ENCODE peak calls at places on chromosomes 13 and 19, in four cellular contexts. T is tibial nerve, F is GM13976, W is retinal pigment epithelial cell. X is an unnamed sample.

GRCh38 chr19:33828266-33829075 is 31.8 kb downstream of the KCTD15 start:
- DNase-seq in T (no peak), F (no peak), W (no peak), X (no peak)

GRCh38 chr19:14006766-14007562 is 844 bp upstream of the RFX1 start:
- DNase-seq in F (no peak), W (no peak), T (no peak), X (no peak)

GRCh38 chr13:108154421-108154858 is 60.9 kb downstream of the LIG4 start:
- DNase-seq in W (peak), T (no peak), F (no peak), X (no peak)

GRCh38 chr13:25699056-25699455 is 327.3 kb downstream of the ATP8A2 start:
- DNase-seq in F (no peak), T (no peak), W (no peak), X (no peak)

GRCh38 chr13:111944171-111944583 is 122.8 kb upstream of the SOX1 start:
- DNase-seq in F (no peak), W (no peak), T (no peak), X (no peak)

GRCh38 chr19:1265611-1266115 is 3.5 kb upstream of the CIRBP start:
- DNase-seq in W (no peak), F (no peak), T (no peak), X (peak)

GRCh38 chr19:12720851-12721655 is 2.7 kb downstream of the TNPO2 start:
- DNase-seq in F (no peak), W (no peak), T (no peak), X (no peak)

GRCh38 chr19:19342086-19343015 is 21.7 kb downstream of the MAU2 start:
- DNase-seq in T (no peak), W (peak), F (peak), X (no peak)

GRCh38 chr19:2803486-2804155 is 16.0 kb upstream of the ZNF554 start:
- DNase-seq in W (no peak), T (no peak), F (no peak), X (no peak)

GRCh38 chr13:114089341-114089740 is 43.1 kb downstream of the RASA3 start:
- DNase-seq in F (no peak), W (no peak), T (no peak), X (peak)

GRCh38 chr13:62997038-62997619 is 1581.5 kb upstream of the PCDH20 start:
- DNase-seq in F (no peak), T (no peak), W (no peak), X (no peak)

DNA sequence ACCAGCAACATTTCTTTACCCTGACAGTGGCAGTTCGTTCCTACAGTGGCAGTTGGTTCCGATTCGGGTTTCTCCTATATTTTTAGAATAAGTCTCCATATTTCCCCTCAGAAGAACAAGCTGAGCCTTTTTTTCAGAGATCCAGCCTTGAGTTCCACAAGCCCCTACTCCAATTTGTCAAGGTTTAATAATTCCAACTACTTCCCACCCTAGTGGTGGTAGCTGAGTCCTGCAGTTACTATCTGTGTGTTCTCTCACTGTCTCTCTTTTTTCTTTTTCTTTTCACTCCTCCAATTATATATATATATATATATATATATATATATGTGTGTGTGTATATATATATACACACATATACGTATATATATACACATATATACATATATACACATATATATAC is 1347.3 kb downstream of the PCDH9 start:
- DNase-seq in T (no peak), W (no peak), F (no peak), X (no peak)
- TF ChIP-seq CTCF in T (no peak), W (peak), F (no peak), X (no peak)

GRCh38 chr19:38134538-38135149 is 89.4 kb downstream of the DPF1 start:
- DNase-seq in T (no peak), W (no peak), F (peak), X (no peak)
- TF ChIP-seq CTCF in T (peak), W (peak), F (peak), X (peak)

GRCh38 chr19:6127716-6128335 is 7.6 kb upstream of the ACSBG2 start:
- DNase-seq in F (no peak), T (no peak), W (no peak), X (no peak)

GRCh38 chr19:6125571-6125989 is 9.9 kb upstream of the ACSBG2 start:
- DNase-seq in T (no peak), F (peak), W (peak), X (peak)

DNA sequence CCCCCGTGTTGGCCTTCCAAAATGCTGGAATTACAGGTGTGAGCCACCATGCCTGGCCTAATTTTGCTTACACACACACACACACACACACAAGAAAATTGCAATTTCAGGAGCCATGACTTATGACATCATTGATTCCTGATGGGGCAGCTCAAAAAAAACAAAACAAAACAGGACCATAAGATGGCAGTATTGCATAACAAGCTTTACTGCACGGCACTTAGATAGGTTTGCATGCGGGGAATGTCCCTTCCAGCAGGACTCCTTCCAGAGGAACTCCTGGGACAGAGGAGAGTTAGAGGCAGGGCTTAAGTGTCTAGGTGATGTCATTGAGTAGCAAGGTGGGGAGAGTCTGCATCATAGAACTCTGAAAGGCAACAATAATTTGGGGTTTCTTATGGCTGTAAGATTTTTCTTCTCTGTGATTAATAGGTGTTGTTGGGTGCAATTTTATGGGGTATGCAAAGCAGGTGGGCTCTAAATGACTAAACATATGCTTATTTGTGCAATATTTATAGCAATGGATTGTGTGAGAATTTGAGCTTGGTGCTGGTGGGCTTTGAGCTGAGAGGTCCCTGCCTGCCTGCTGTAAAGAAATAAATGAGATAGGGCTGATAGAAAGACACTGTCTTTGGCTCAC is 9.0 kb upstream of the ACSBG2 start:
- DNase-seq in T (no peak), W (peak), F (peak), X (no peak)
- TF ChIP-seq CTCF in T (no peak), W (peak), F (peak), X (no peak)

GRCh38 chr13:79675931-79676658 is 195.1 kb downstream of the NDFIP2 start:
- DNase-seq in T (no peak), F (no peak), W (no peak), X (no peak)
- TF ChIP-seq CTCF in T (no peak), F (no peak), W (no peak), X (no peak)

DNA sequence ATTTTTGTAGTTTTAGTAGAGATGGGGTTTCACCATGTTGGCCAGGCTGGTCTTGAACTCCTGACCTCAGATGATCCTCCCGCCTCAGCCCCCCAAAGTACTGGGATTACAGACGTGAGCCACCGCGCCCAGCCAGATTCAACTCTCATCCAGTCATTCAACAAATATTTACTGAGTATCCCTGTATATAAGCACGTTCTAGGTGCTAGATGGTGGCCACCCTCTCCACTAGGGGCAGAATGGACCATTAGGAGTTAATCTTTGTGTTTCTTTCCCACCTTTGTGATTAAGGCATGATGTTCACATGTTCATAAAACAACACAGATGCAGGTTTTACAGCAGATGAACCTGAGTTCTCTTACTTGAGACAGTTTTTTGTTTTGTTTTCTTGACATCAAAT is 7.3 kb downstream of the SHKBP1 start:
- DNase-seq in T (no peak), W (no peak), F (no peak), X (no peak)
- TF ChIP-seq CTCF in T (no peak), W (peak), F (no peak), X (no peak)

DNA sequence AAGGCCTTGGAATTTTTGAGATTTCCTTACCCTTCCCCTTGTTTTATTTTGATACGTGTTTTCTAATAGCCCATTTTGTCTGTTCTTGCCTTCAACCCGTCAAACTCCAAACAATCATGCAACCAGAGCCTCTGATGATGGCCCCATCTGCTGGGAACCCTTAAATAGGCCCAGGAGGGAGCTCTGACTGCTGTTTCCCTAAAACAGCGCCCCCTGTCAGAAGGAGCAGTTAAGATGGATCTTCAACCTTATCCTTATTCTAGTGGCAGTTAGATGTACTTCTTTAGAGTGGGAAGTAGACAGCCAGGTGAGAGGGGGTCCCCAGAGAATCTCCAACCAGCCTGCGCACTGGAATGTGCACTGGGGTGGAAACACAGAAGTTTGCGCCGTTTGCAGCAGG is 1031.0 kb upstream of the PCDH9 start:
- DNase-seq in W (no peak), T (no peak), F (no peak), X (no peak)
- TF ChIP-seq CTCF in W (peak), T (no peak), F (no peak), X (no peak)

DNA sequence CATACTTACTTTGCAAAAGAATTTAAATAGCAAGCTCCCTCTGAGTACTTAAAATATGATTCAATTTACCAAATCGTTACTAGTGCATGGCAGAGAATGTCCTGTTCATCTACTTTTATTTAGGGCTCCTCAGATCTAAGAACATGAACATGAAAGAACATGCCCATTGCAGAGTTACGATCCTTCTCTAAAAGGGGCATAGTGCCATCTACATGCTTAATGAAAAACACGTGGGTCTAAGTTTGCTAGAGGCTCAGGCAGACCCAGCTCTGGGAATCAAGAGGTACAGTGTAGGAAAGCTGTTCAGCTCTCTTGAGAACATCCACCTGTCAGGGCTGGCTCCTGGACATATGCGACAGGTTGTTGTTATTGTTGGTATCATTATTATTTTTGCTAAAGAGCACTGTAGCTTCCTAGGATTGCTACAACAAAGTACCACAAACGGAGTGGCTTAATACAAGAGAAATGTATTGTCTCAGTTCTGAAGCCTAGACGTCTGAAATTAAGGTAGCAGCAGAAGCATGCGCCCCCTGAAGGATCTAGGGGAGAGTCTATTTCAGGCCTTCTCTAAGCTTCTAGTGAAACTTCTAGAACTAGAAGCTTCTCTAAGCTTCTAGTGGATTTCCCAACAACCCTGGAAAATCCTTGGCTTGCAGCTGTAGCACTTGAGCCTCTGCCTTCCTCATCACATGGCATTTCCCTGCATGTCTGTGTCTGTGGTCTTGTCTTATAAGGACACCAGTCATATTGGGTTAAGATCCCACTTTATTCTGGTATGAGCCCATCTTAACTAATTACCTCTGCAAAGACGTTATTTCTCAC is 133.9 kb downstream of the DCT start:
- DNase-seq in W (no peak), F (no peak), T (no peak), X (no peak)
- TF ChIP-seq CTCF in W (no peak), F (no peak), T (no peak), X (no peak)

GRCh38 chr13:29105779-29106178 is 285.6 kb downstream of the MTUS2 start:
- DNase-seq in W (no peak), T (no peak), F (no peak), X (no peak)
- TF ChIP-seq CTCF in W (peak), T (no peak), F (no peak), X (no peak)